ENCODE peak calls at places on chromosomes 2 and 18, in ten cellular contexts. C is RKO; D is psoas muscle; X is AG08396; I is iPS DF 19.7; Q is uterus; E is MCF 10A; H is activated CD4-positive, alpha-beta T cell treated with anti-CD3 and anti-CD28 coated beads, Interleukin-2, amount 50 U/mL, for 48 hours; P is NCI-H2171 treated with DMSO at 0.1 percent for 48 hours; G is stimulated activated CD4-positive, alpha-beta T cell treated with anti-CD3 and anti-CD28 coated beads, Interleukin-1b, Interleukin-23, amount 100 ng/mL, for 1 hour. T is an unnamed sample.
A peak's percentile ranks its signal among the peaks of the same experiment; 100 is the strongest.

GRCh38 chr18:76264851-76265250 is 230.2 kb downstream of the ZNF516 start:
- DNase-seq in H (no peak), C (no peak), G (no peak), I (no peak), E (no peak), D (no peak), X (no peak), P (no peak), Q (no peak), T (no peak)

GRCh38 chr18:46672062-46672970 is 15.3 kb upstream of the LOXHD1 start:
- DNase-seq in Q (no peak), C (no peak), I (no peak), H (no peak), E (no peak), G (no peak), X (no peak), D (no peak), P (no peak), T (peak; percentile 31)

GRCh38 chr18:58639751-58640427 is 11.0 kb upstream of the ALPK2 start:
- DNase-seq in P (no peak), G (no peak), I (no peak), X (peak; percentile 32), C (no peak), D (no peak), E (peak; percentile 81), Q (no peak), H (no peak), T (peak; percentile 62)

GRCh38 chr2:182864949-182865348 is 1.5 kb downstream of the FRZB start:
- DNase-seq in I (no peak), P (no peak), D (no peak), Q (no peak), C (no peak), G (no peak), H (no peak), E (no peak), X (no peak), T (no peak)

GRCh38 chr2:62410015-62410453 is 96.0 kb downstream of the TMEM17 start:
- DNase-seq in Q (no peak), G (no peak), X (no peak), D (no peak), I (no peak), C (no peak), E (no peak), H (no peak), P (no peak), T (peak; percentile 38)

GRCh38 chr2:31187166-31187565 is 30.1 kb downstream of the CAPN14 start:
- DNase-seq in G (no peak), C (no peak), P (no peak), D (no peak), Q (no peak), E (no peak), I (no peak), H (no peak), X (no peak), T (no peak)

GRCh38 chr2:108194409-108195132 is 45.2 kb upstream of the SULT1C3 start:
- DNase-seq in Q (no peak), X (no peak), H (no peak), I (no peak), P (peak; percentile 34), C (peak; percentile 25), E (no peak), G (no peak), D (no peak), T (no peak)

GRCh38 chr18:3248062-3248669 is 565 bp downstream of the MYL12A start:
- DNase-seq in C (peak; percentile 43), E (no peak), P (no peak), I (no peak), Q (no peak), G (no peak), H (no peak), X (peak; percentile 37), D (peak; percentile 70), T (no peak)

GRCh38 chr2:218812096-218812815 is 19.3 kb downstream of the PRKAG3 start:
- DNase-seq in H (no peak), C (no peak), Q (no peak), I (no peak), E (no peak), D (no peak), X (no peak), P (no peak), G (no peak), T (no peak)

GRCh38 chr2:113166187-113166645 is 7.6 kb upstream of the PSD4 start:
- DNase-seq in P (no peak), C (no peak), I (no peak), G (no peak), X (no peak), H (no peak), E (no peak), Q (no peak), D (no peak), T (no peak)

GRCh38 chr2:73292906-73293533 is 328 bp downstream of the EGR4 start:
- DNase-seq in D (no peak), G (no peak), X (no peak), Q (no peak), P (no peak), I (no peak), C (no peak), H (no peak), E (no peak), T (no peak)

GRCh38 chr2:230068658-230069080 is at the start of gene SLC16A14:
- DNase-seq in D (no peak), G (no peak), C (peak; percentile 92), P (peak; percentile 72), E (peak; percentile 67), H (peak; percentile 20), Q (peak; percentile 23), X (peak; percentile 56), I (no peak), T (peak; percentile 64)

GRCh38 chr2:44215827-44216226 is 47.2 kb downstream of the PPM1B start:
- DNase-seq in Q (no peak), H (no peak), G (no peak), C (no peak), I (no peak), X (no peak), P (no peak), D (no peak), E (no peak), T (no peak)

GRCh38 chr18:48605408-48605845 is 66.6 kb downstream of the CTIF start:
- DNase-seq in G (no peak), Q (no peak), E (peak; percentile 43), X (no peak), H (no peak), P (peak; percentile 40), I (peak; percentile 80), C (no peak), D (no peak), T (peak; percentile 98)

GRCh38 chr2:70371753-70372152 is 69.9 kb upstream of the FAM136A start:
- DNase-seq in P (no peak), C (peak; percentile 75), G (no peak), Q (no peak), I (no peak), E (peak; percentile 70), D (no peak), X (peak; percentile 48), H (no peak), T (no peak)

GRCh38 chr2:208793434-208793833 is 386.8 kb downstream of the PTH2R start:
- DNase-seq in H (no peak), Q (no peak), X (no peak), C (no peak), I (no peak), E (no peak), P (no peak), D (no peak), G (no peak), T (no peak)

GRCh38 chr2:234289789-234290188 is 207.1 kb downstream of the ARL4C start:
- DNase-seq in D (peak; percentile 23), G (no peak), C (no peak), H (peak; percentile 57), Q (no peak), I (no peak), X (peak; percentile 83), E (peak; percentile 47), P (no peak), T (no peak)

GRCh38 chr2:133266926-133267590 is 301.2 kb downstream of the NCKAP5 start:
- DNase-seq in D (no peak), G (no peak), I (no peak), C (no peak), E (no peak), Q (no peak), H (no peak), P (no peak), X (peak; percentile 13), T (peak; percentile 37)

GRCh38 chr2:234377761-234378341 is 119.0 kb downstream of the ARL4C start:
- DNase-seq in X (peak; percentile 24), G (no peak), C (no peak), I (no peak), Q (no peak), D (no peak), H (no peak), P (peak; percentile 85), E (no peak), T (peak; percentile 35)

GRCh38 chr2:190357596-190357995 is 14.2 kb downstream of the INPP1 start:
- DNase-seq in E (no peak), X (no peak), H (no peak), I (no peak), C (no peak), Q (no peak), P (peak; percentile 35), G (no peak), D (no peak), T (no peak)

GRCh38 chr2:179130560-179130959 is 80.6 kb upstream of the CCDC141 start:
- DNase-seq in E (no peak), C (no peak), I (no peak), G (no peak), X (no peak), D (no peak), P (no peak), Q (no peak), H (no peak), T (no peak)

GRCh38 chr2:17228461-17228860 is 289.8 kb downstream of the RAD51AP2 start:
- DNase-seq in C (no peak), G (no peak), E (no peak), X (no peak), D (no peak), Q (no peak), H (no peak), I (no peak), P (no peak), T (no peak)

GRCh38 chr2:6372317-6372903 is 493.3 kb downstream of the CMPK2 start:
- DNase-seq in G (no peak), C (no peak), D (no peak), H (no peak), I (no peak), X (no peak), E (peak; percentile 55), P (no peak), Q (no peak), T (no peak)

GRCh38 chr2:216765810-216766259 is 70.5 kb upstream of the IGFBP5 start:
- DNase-seq in X (no peak), Q (no peak), I (peak; percentile 61), E (no peak), G (no peak), P (no peak), H (no peak), D (no peak), C (no peak), T (peak; percentile 93)

GRCh38 chr2:231721641-231722310 is 13.5 kb downstream of the PTMA start:
- DNase-seq in P (no peak), D (no peak), I (no peak), E (no peak), H (no peak), X (no peak), G (no peak), C (no peak), Q (no peak), T (no peak)

GRCh38 chr2:8752385-8752784 is 70.5 kb downstream of the ID2 start:
- DNase-seq in H (no peak), E (no peak), G (no peak), P (no peak), Q (no peak), I (no peak), X (no peak), C (no peak), D (no peak), T (no peak)

GRCh38 chr2:43083710-43084698 is 142.4 kb downstream of the ZFP36L2 start:
- DNase-seq in C (no peak), G (no peak), X (peak; percentile 74), E (peak; percentile 93), Q (peak; percentile 86), P (no peak), I (no peak), H (no peak), D (peak; percentile 73), T (peak; percentile 87)

GRCh38 chr2:178523596-178524134 is 43.4 kb downstream of the PLEKHA3 start:
- DNase-seq in H (no peak), G (no peak), P (no peak), D (no peak), C (peak; percentile 5), X (no peak), E (peak; percentile 17), I (no peak), Q (no peak), T (peak; percentile 17)